ENCODE peak calls at places on chromosomes 7 and 10, in four cellular contexts. H is A549, X is psoas muscle, S is heart left ventricle. C is an unnamed sample.
A peak's percentile ranks its signal among the peaks of the same experiment; 100 is the strongest.

GRCh38 chr7:87218941-87219544 is 489 bp downstream of the TMEM243 start:
- DNase-seq in X (peak; percentile 59), H (peak; percentile 42), S (peak; percentile 61), C (peak; percentile 82)

GRCh38 chr7:88218836-88219605 is 817 bp downstream of the SRI start:
- DNase-seq in H (peak; percentile 25), S (peak; percentile 42), X (peak; percentile 37), C (peak; percentile 71)

GRCh38 chr7:31043035-31043434 is 9.1 kb upstream of the ADCYAP1R1 start:
- DNase-seq in H (no peak), S (no peak), X (no peak), C (no peak)

GRCh38 chr7:107463139-107464078 is 6.4 kb upstream of the GPR22 start:
- DNase-seq in X (peak; percentile 34), S (peak; percentile 58), H (peak; percentile 15), C (peak; percentile 71)

GRCh38 chr7:107860241-107860961 is 30.6 kb upstream of the DLD start:
- DNase-seq in S (no peak), X (no peak), H (no peak), C (no peak)

GRCh38 chr10:101189461-101190401 is 39.5 kb downstream of the LBX1 start:
- DNase-seq in S (no peak), H (no peak), X (no peak), C (no peak)

GRCh38 chr7:106417273-106417902 is 132.6 kb upstream of the NAMPT start:
- DNase-seq in S (no peak), H (peak; percentile 16), X (no peak), C (no peak)

GRCh38 chr10:106942035-106942662 is 222.4 kb downstream of the SORCS1 start:
- DNase-seq in H (no peak), X (no peak), S (no peak), C (peak; percentile 70)

GRCh38 chr7:72265071-72265470 is 147.1 kb downstream of the CALN1 start:
- DNase-seq in H (no peak), X (no peak), S (no peak), C (no peak)

GRCh38 chr7:111107989-111108388 is 17.1 kb downstream of the LRRN3 start:
- DNase-seq in H (no peak), S (no peak), X (no peak), C (no peak)

GRCh38 chr10:129936266-129936922 is 27.7 kb downstream of the EBF3 start:
- DNase-seq in H (no peak), X (no peak), S (no peak), C (no peak)

GRCh38 chr10:104406715-104407517 is 53.3 kb downstream of the CFAP58 start:
- DNase-seq in X (no peak), H (peak; percentile 11), S (no peak), C (no peak)

GRCh38 chr7:93902777-93903423 is 3.5 kb upstream of the GNGT1 start:
- DNase-seq in X (no peak), S (no peak), H (no peak), C (no peak)

GRCh38 chr10:70908426-70909296 is 20.3 kb upstream of the PCBD1 start:
- DNase-seq in X (no peak), S (no peak), H (no peak), C (no peak)

GRCh38 chr7:70568674-70569334 is 563.1 kb upstream of the GALNT17 start:
- DNase-seq in X (peak; percentile 60), S (peak; percentile 45), H (no peak), C (no peak)

GRCh38 chr7:41996381-41997035 is 240.5 kb downstream of the GLI3 start:
- DNase-seq in S (no peak), X (no peak), H (no peak), C (no peak)

GRCh38 chr10:44245601-44245938 is 139.3 kb downstream of the CXCL12 start:
- DNase-seq in X (no peak), S (no peak), H (no peak), C (no peak)

GRCh38 chr7:1949681-1950055 is 279.6 kb downstream of the ELFN1 start:
- DNase-seq in S (no peak), X (no peak), H (no peak), C (no peak)

GRCh38 chr7:113710310-113711106 is 208.3 kb downstream of the PPP1R3A start:
- DNase-seq in S (no peak), H (peak; percentile 37), X (no peak), C (peak; percentile 64)

GRCh38 chr7:36115448-36116321 is 37.4 kb upstream of the EEPD1 start:
- DNase-seq in H (peak; percentile 84), X (peak; percentile 85), S (peak; percentile 49), C (peak; percentile 81)

GRCh38 chr7:136470179-136470578 is 398.3 kb upstream of the CHRM2 start:
- DNase-seq in X (no peak), S (no peak), H (no peak), C (no peak)

GRCh38 chr10:109104806-109105205 is 818.5 kb downstream of the XPNPEP1 start:
- DNase-seq in S (no peak), X (no peak), H (no peak), C (no peak)

GRCh38 chr10:4939224-4940072 is 23.8 kb upstream of the AKR1C1 start:
- DNase-seq in X (no peak), H (no peak), S (no peak), C (no peak)

GRCh38 chr10:52187521-52188258 is 126.4 kb upstream of the DKK1 start:
- DNase-seq in X (no peak), H (no peak), S (no peak), C (no peak)

GRCh38 chr10:83253272-83253671 is 886.0 kb upstream of the GHITM start:
- DNase-seq in S (no peak), H (no peak), X (no peak), C (no peak)

GRCh38 chr10:131855396-131855762 is 45.4 kb upstream of the PPP2R2D start:
- DNase-seq in X (no peak), S (peak; percentile 13), H (no peak), C (no peak)

GRCh38 chr10:7362451-7362850 is 48.4 kb downstream of the SFMBT2 start:
- DNase-seq in X (no peak), H (no peak), S (no peak), C (no peak)

GRCh38 chr10:58544135-58544534 is 31.5 kb downstream of the BICC1 start:
- DNase-seq in X (no peak), H (no peak), S (no peak), C (no peak)

GRCh38 chr10:57898231-57898630 is 369.5 kb downstream of the IPMK start:
- DNase-seq in H (no peak), X (no peak), S (no peak), C (no peak)

GRCh38 chr10:26441491-26442214 is 3.5 kb downstream of the APBB1IP start:
- DNase-seq in X (no peak), H (no peak), S (no peak), C (no peak)

GRCh38 chr7:39137480-39137879 is 159.8 kb downstream of the POU6F2 start:
- DNase-seq in X (no peak), H (no peak), S (no peak), C (no peak)

GRCh38 chr10:58044072-58044471 is 223.6 kb downstream of the IPMK start:
- DNase-seq in S (no peak), X (no peak), H (no peak), C (no peak)

GRCh38 chr7:75905785-75906604 is 9.0 kb upstream of the POR start:
- DNase-seq in S (peak; percentile 30), X (peak; percentile 81), H (peak; percentile 47), C (peak; percentile 91)

GRCh38 chr10:98028168-98028770 is 2.2 kb downstream of the CRTAC1 start:
- DNase-seq in H (peak; percentile 73), X (no peak), S (peak; percentile 49), C (peak; percentile 63)

GRCh38 chr7:135756191-135756590 is 7.6 kb upstream of the FAM180A start:
- DNase-seq in S (no peak), X (no peak), H (no peak), C (peak; percentile 54)

GRCh38 chr10:79292789-79293746 is 54.2 kb upstream of the PPIF start:
- DNase-seq in S (no peak), H (peak; percentile 73), X (no peak), C (no peak)

GRCh38 chr7:50970092-50970491 is 187.4 kb upstream of the GRB10 start:
- DNase-seq in H (no peak), S (no peak), X (no peak), C (no peak)

GRCh38 chr7:15845868-15846267 is 159.4 kb upstream of the MEOX2 start:
- DNase-seq in S (no peak), H (no peak), X (no peak), C (no peak)

GRCh38 chr7:5426226-5426475 is 2.5 kb upstream of the TNRC18 start:
- DNase-seq in H (no peak), S (no peak), X (no peak), C (no peak)

GRCh38 chr7:151271699-151272355 is 23.3 kb upstream of the SMARCD3 start:
- DNase-seq in S (no peak), H (no peak), X (peak; percentile 58), C (no peak)

GRCh38 chr7:158316466-158317031 is 271.1 kb downstream of the PTPRN2 start:
- DNase-seq in H (no peak), S (no peak), X (no peak), C (peak; percentile 28)
- H3K9me3 ChIP-seq in H (no peaks in the 10 kb centered on the region), S (no peaks in the 10 kb centered on the region), X (no peaks in the 10 kb centered on the region), C (no peaks in the 10 kb centered on the region)

DNA sequence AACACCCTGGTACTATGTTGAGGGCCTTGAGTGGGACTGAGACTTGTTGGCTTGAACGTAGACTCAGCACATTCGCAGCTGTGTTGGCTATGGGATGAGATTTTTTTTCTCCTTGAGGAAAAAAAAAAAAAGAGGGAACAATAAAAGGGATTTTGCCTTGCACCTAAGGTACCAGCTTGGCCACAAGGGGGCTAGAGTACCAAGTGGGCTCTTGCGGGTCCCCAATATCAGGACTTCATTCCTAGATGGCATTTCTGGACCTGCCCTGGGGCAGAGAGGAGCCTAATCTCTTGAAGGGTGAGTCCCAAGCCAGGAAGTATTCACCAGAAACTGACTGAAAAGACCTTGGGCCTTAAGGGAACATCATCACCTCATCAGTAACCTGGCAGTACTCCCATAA is 1083.6 kb upstream of the PHF14 start:
- DNase-seq in S (no peak), H (no peak), X (no peak), C (no peak)
- H3K9me3 ChIP-seq in S (peaks cover 5% of the 10 kb centered on the region), H (no peaks in the 10 kb centered on the region), X (no peaks in the 10 kb centered on the region), C (no peaks in the 10 kb centered on the region)

DNA sequence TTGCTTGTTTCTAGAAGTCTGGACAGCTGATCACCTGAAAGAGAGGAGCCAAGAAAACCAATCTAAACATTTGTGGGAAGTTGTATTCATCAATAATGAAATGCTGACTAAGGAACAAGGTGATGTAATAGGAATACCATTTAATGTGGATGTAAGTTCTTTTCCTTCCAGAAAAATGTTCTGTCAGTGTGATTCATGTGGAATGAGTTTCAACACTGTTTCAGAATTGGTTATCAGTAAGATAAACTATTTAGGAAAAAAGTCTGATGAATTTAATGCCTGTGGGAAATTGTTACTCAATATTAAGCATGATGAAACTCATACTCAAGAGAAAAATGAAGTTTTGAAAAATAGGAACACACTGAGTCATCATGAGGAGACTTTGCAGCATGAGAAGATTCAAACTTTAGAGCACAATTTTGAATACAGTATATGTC is 39.8 kb upstream of the ZNF37A start:
- DNase-seq in H (no peak), X (no peak), S (no peak), C (no peak)
- H3K9me3 ChIP-seq in H (peaks cover 90% of the 10 kb centered on the region), X (peaks cover 26% of the 10 kb centered on the region), S (peaks cover 44% of the 10 kb centered on the region), C (peaks cover 9% of the 10 kb centered on the region)

GRCh38 chr7:158030071-158030470 is 557.6 kb downstream of the PTPRN2 start:
- DNase-seq in H (no peak), S (no peak), X (no peak), C (no peak)
- H3K9me3 ChIP-seq in H (no peaks in the 10 kb centered on the region), S (no peaks in the 10 kb centered on the region), X (no peaks in the 10 kb centered on the region), C (no peaks in the 10 kb centered on the region)

GRCh38 chr10:31508882-31509281 is 189.9 kb downstream of the ZEB1 start:
- DNase-seq in X (no peak), S (no peak), H (no peak), C (no peak)

GRCh38 chr10:31507427-31507826 is 188.4 kb downstream of the ZEB1 start:
- DNase-seq in X (no peak), H (no peak), S (no peak), C (no peak)

GRCh38 chr10:31509989-31510388 is 191.0 kb downstream of the ZEB1 start:
- DNase-seq in H (no peak), X (no peak), S (no peak), C (no peak)

GRCh38 chr10:31508234-31508633 is 189.2 kb downstream of the ZEB1 start:
- DNase-seq in S (no peak), X (no peak), H (no peak), C (no peak)
- H3K9me3 ChIP-seq in S (peaks cover 35% of the 10 kb centered on the region), X (peaks cover 13% of the 10 kb centered on the region), H (peaks cover 23% of the 10 kb centered on the region), C (no peaks in the 10 kb centered on the region)